ENCODE peak calls at places on chromosomes 11 and 22, in nine cellular contexts. One of them, this sample, is unnamed.

GRCh38 chr22:27238935-27239510 is 562.5 kb downstream of the MN1 start:
- DNase-seq in suprapubic skin: no peak
- DNase-seq in astrocyte of the spinal cord: peak
- DNase-seq in AG04449: peak
- DNase-seq in GM23338: no peak
- DNase-seq in choroid plexus epithelial cell: peak
- DNase-seq in Panc1: no peak
- DNase-seq in cardiac fibroblast: peak
- DNase-seq in NB4: no peak
- DNase-seq in this sample: peak

GRCh38 chr11:126969865-126970479 is 30.6 kb downstream of the KIRREL3 start:
- DNase-seq in choroid plexus epithelial cell: no peak
- DNase-seq in cardiac fibroblast: peak
- DNase-seq in Panc1: peak
- DNase-seq in AG04449: no peak
- DNase-seq in suprapubic skin: no peak
- DNase-seq in astrocyte of the spinal cord: peak
- DNase-seq in NB4: peak
- DNase-seq in GM23338: peak
- DNase-seq in this sample: peak

GRCh38 chr11:13126430-13126829 is 117.3 kb downstream of the RASSF10 start:
- DNase-seq in astrocyte of the spinal cord: peak
- DNase-seq in Panc1: no peak
- DNase-seq in cardiac fibroblast: peak
- DNase-seq in GM23338: no peak
- DNase-seq in suprapubic skin: no peak
- DNase-seq in AG04449: no peak
- DNase-seq in NB4: no peak
- DNase-seq in choroid plexus epithelial cell: peak
- DNase-seq in this sample: peak

GRCh38 chr11:73295259-73295995 is 12.6 kb upstream of the ARHGEF17 start:
- DNase-seq in Panc1: peak
- DNase-seq in suprapubic skin: no peak
- DNase-seq in cardiac fibroblast: peak
- DNase-seq in astrocyte of the spinal cord: peak
- DNase-seq in AG04449: no peak
- DNase-seq in NB4: peak
- DNase-seq in GM23338: peak
- DNase-seq in choroid plexus epithelial cell: peak
- DNase-seq in this sample: peak

GRCh38 chr11:69948256-69949141 is 129.3 kb upstream of the FGF3 start:
- DNase-seq in astrocyte of the spinal cord: peak
- DNase-seq in suprapubic skin: no peak
- DNase-seq in choroid plexus epithelial cell: no peak
- DNase-seq in Panc1: no peak
- DNase-seq in cardiac fibroblast: peak
- DNase-seq in GM23338: peak
- DNase-seq in AG04449: no peak
- DNase-seq in NB4: no peak
- DNase-seq in this sample: peak

GRCh38 chr22:35870517-35871275 is 153.0 kb downstream of the APOL5 start:
- DNase-seq in AG04449: no peak
- DNase-seq in NB4: no peak
- DNase-seq in cardiac fibroblast: no peak
- DNase-seq in astrocyte of the spinal cord: no peak
- DNase-seq in Panc1: no peak
- DNase-seq in suprapubic skin: no peak
- DNase-seq in choroid plexus epithelial cell: no peak
- DNase-seq in GM23338: no peak
- DNase-seq in this sample: no peak

GRCh38 chr11:71209656-71210055 is 42.7 kb downstream of the SHANK2 start:
- DNase-seq in cardiac fibroblast: no peak
- DNase-seq in AG04449: no peak
- DNase-seq in astrocyte of the spinal cord: no peak
- DNase-seq in Panc1: no peak
- DNase-seq in GM23338: no peak
- DNase-seq in choroid plexus epithelial cell: no peak
- DNase-seq in suprapubic skin: no peak
- DNase-seq in NB4: no peak
- DNase-seq in this sample: no peak

GRCh38 chr11:7516488-7516887 is 2.7 kb downstream of the PPFIBP2 start:
- DNase-seq in astrocyte of the spinal cord: no peak
- DNase-seq in Panc1: no peak
- DNase-seq in AG04449: no peak
- DNase-seq in suprapubic skin: no peak
- DNase-seq in cardiac fibroblast: no peak
- DNase-seq in choroid plexus epithelial cell: no peak
- DNase-seq in NB4: peak
- DNase-seq in GM23338: no peak
- DNase-seq in this sample: no peak

GRCh38 chr11:100925935-100926334 is 203.7 kb downstream of the PGR start:
- DNase-seq in NB4: peak
- DNase-seq in cardiac fibroblast: peak
- DNase-seq in choroid plexus epithelial cell: peak
- DNase-seq in Panc1: no peak
- DNase-seq in suprapubic skin: no peak
- DNase-seq in GM23338: no peak
- DNase-seq in astrocyte of the spinal cord: peak
- DNase-seq in AG04449: peak
- DNase-seq in this sample: peak

GRCh38 chr11:68810164-68810563 is 31.6 kb downstream of the CPT1A start:
- DNase-seq in astrocyte of the spinal cord: no peak
- DNase-seq in Panc1: no peak
- DNase-seq in GM23338: no peak
- DNase-seq in NB4: no peak
- DNase-seq in choroid plexus epithelial cell: no peak
- DNase-seq in AG04449: no peak
- DNase-seq in suprapubic skin: no peak
- DNase-seq in cardiac fibroblast: no peak
- DNase-seq in this sample: peak

GRCh38 chr11:17293308-17293707 is 16.8 kb downstream of the NUCB2 start:
- DNase-seq in NB4: peak
- DNase-seq in GM23338: no peak
- DNase-seq in cardiac fibroblast: no peak
- DNase-seq in AG04449: no peak
- DNase-seq in suprapubic skin: no peak
- DNase-seq in choroid plexus epithelial cell: no peak
- DNase-seq in Panc1: no peak
- DNase-seq in astrocyte of the spinal cord: no peak
- DNase-seq in this sample: no peak

GRCh38 chr22:47572443-47572842 is 810.0 kb downstream of the TBC1D22A start:
- DNase-seq in AG04449: no peak
- DNase-seq in Panc1: no peak
- DNase-seq in astrocyte of the spinal cord: no peak
- DNase-seq in cardiac fibroblast: no peak
- DNase-seq in GM23338: no peak
- DNase-seq in NB4: no peak
- DNase-seq in choroid plexus epithelial cell: no peak
- DNase-seq in suprapubic skin: peak
- DNase-seq in this sample: no peak

GRCh38 chr11:57566035-57566504 is 1.4 kb downstream of the UBE2L6 start:
- DNase-seq in choroid plexus epithelial cell: peak
- DNase-seq in astrocyte of the spinal cord: peak
- DNase-seq in suprapubic skin: no peak
- DNase-seq in Panc1: no peak
- DNase-seq in GM23338: no peak
- DNase-seq in cardiac fibroblast: peak
- DNase-seq in NB4: peak
- DNase-seq in AG04449: no peak
- DNase-seq in this sample: peak

GRCh38 chr22:43409800-43410199 is 2.0 kb upstream of the MPPED1 start:
- DNase-seq in NB4: no peak
- DNase-seq in GM23338: no peak
- DNase-seq in AG04449: no peak
- DNase-seq in suprapubic skin: no peak
- DNase-seq in cardiac fibroblast: no peak
- DNase-seq in astrocyte of the spinal cord: no peak
- DNase-seq in choroid plexus epithelial cell: no peak
- DNase-seq in Panc1: no peak
- DNase-seq in this sample: no peak

GRCh38 chr11:19679952-19680823 is 32.4 kb upstream of the NAV2 start:
- DNase-seq in suprapubic skin: peak
- DNase-seq in Panc1: peak
- DNase-seq in astrocyte of the spinal cord: peak
- DNase-seq in choroid plexus epithelial cell: peak
- DNase-seq in NB4: no peak
- DNase-seq in AG04449: peak
- DNase-seq in cardiac fibroblast: peak
- DNase-seq in GM23338: peak
- DNase-seq in this sample: peak

GRCh38 chr11:118610220-118610772 is 2.9 kb downstream of the PHLDB1 start:
- DNase-seq in choroid plexus epithelial cell: no peak
- DNase-seq in NB4: no peak
- DNase-seq in astrocyte of the spinal cord: no peak
- DNase-seq in GM23338: peak
- DNase-seq in cardiac fibroblast: no peak
- DNase-seq in Panc1: no peak
- DNase-seq in AG04449: no peak
- DNase-seq in suprapubic skin: peak
- DNase-seq in this sample: no peak

GRCh38 chr22:45101828-45102227 is 61.9 kb upstream of the NUP50 start:
- DNase-seq in cardiac fibroblast: peak
- DNase-seq in choroid plexus epithelial cell: peak
- DNase-seq in NB4: peak
- DNase-seq in Panc1: no peak
- DNase-seq in AG04449: no peak
- DNase-seq in astrocyte of the spinal cord: peak
- DNase-seq in GM23338: peak
- DNase-seq in suprapubic skin: no peak
- DNase-seq in this sample: peak

GRCh38 chr11:118294053-118294452 is 10.5 kb upstream of the CD3E start:
- DNase-seq in cardiac fibroblast: no peak
- DNase-seq in Panc1: no peak
- DNase-seq in suprapubic skin: no peak
- DNase-seq in GM23338: no peak
- DNase-seq in AG04449: no peak
- DNase-seq in NB4: no peak
- DNase-seq in astrocyte of the spinal cord: no peak
- DNase-seq in choroid plexus epithelial cell: no peak
- DNase-seq in this sample: no peak

DNA sequence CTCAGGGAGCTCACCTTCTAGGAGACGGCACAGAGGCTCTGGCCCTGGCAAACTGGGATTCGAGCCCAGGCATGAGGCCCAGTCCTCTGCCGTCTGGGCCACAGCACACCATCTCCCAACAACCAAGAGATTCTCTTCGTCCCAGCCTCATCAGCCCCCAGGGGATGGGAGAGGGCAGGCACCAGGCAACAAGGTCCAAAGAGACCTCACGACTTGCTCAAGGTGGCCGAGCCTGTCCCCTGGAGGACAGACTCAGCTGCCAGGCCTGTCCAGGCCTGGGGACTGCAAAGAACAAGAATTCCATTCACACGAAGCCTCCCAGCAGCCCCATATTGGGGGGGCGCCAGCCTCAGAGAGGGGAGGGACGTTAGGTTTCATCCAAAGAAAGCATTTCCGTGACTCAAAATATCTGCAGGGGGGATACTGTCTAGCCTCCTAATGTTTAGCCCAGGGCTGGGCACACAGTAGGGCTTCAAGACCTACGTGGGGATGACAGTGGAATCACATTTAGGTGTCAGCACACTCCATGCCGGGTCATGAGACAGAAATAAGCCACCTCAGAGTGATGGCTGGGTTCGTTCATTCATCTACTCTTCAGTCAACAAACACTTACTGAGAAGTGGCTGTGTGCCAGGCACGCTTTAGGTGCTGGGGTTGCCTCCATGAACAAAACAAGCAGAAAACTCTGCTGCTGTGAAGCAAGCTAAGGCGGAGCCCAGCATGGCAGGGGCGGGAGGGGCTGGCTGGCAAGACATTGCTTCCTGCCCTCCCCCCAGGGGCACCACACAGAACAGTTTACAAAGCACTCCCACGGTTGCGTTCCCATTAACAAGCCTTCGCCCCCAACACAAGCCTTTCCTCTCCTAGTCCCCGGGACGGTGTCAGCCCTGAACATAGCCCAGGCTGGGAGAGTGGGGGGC is 1.2 kb downstream of the CARNS1 start:
- DNase-seq in choroid plexus epithelial cell: peak
- DNase-seq in astrocyte of the spinal cord: peak
- DNase-seq in cardiac fibroblast: no peak
- DNase-seq in AG04449: no peak
- DNase-seq in Panc1: no peak
- DNase-seq in suprapubic skin: no peak
- DNase-seq in NB4: peak
- DNase-seq in GM23338: peak
- DNase-seq in this sample: no peak
- H3K4me3 ChIP-seq in choroid plexus epithelial cell: no peak
- H3K4me3 ChIP-seq in astrocyte of the spinal cord: no peak
- H3K4me3 ChIP-seq in cardiac fibroblast: no peak
- H3K4me3 ChIP-seq in AG04449: no peak
- H3K4me3 ChIP-seq in Panc1: no peak
- H3K4me3 ChIP-seq in suprapubic skin: no peak
- H3K4me3 ChIP-seq in NB4: no peak
- H3K4me3 ChIP-seq in GM23338: peak
- H3K4me3 ChIP-seq in this sample: no peak

GRCh38 chr11:60469723-60470122 is 14.1 kb downstream of the MS4A1 start:
- DNase-seq in Panc1: no peak
- DNase-seq in choroid plexus epithelial cell: no peak
- DNase-seq in suprapubic skin: no peak
- DNase-seq in NB4: no peak
- DNase-seq in GM23338: no peak
- DNase-seq in AG04449: no peak
- DNase-seq in astrocyte of the spinal cord: no peak
- DNase-seq in cardiac fibroblast: no peak
- DNase-seq in this sample: no peak
- TF ChIP-seq CTCF in Panc1: no peak
- TF ChIP-seq CTCF in choroid plexus epithelial cell: no peak
- TF ChIP-seq CTCF in suprapubic skin: no peak
- TF ChIP-seq CTCF in NB4: peak
- TF ChIP-seq CTCF in GM23338: peak
- TF ChIP-seq CTCF in AG04449: no peak
- TF ChIP-seq CTCF in astrocyte of the spinal cord: no peak
- TF ChIP-seq CTCF in cardiac fibroblast: no peak
- TF ChIP-seq CTCF in this sample: no peak

DNA sequence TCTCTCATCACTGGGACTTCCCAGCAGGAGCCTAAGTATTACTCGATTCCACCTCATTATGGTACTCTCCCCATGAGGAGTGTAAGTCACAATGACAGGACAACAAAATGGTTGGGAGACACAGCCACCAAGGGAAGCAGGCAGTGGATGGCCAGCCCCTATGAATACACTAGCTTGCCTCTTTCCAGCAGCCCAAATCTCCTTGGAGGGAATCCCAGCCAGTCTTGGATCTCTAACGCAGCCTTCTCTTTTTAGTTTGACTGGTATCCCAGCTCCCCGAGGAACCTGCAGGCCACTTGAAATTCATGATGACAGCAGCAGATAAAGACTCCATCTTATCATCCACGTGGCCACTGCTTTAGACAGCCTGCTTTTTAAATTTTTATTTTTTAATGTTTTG is 815.8 kb downstream of the NTM start:
- DNase-seq in astrocyte of the spinal cord: no peak
- DNase-seq in choroid plexus epithelial cell: no peak
- DNase-seq in suprapubic skin: no peak
- DNase-seq in AG04449: no peak
- DNase-seq in Panc1: no peak
- DNase-seq in NB4: no peak
- DNase-seq in cardiac fibroblast: no peak
- DNase-seq in GM23338: no peak
- DNase-seq in this sample: no peak
- H3K4me3 ChIP-seq in astrocyte of the spinal cord: no peak
- H3K4me3 ChIP-seq in choroid plexus epithelial cell: no peak
- H3K4me3 ChIP-seq in suprapubic skin: no peak
- H3K4me3 ChIP-seq in AG04449: no peak
- H3K4me3 ChIP-seq in Panc1: no peak
- H3K4me3 ChIP-seq in NB4: no peak
- H3K4me3 ChIP-seq in cardiac fibroblast: no peak
- H3K4me3 ChIP-seq in GM23338: no peak
- H3K4me3 ChIP-seq in this sample: no peak

GRCh38 chr11:2835768-2836150 is 49.8 kb downstream of the CDKN1C start:
- DNase-seq in choroid plexus epithelial cell: no peak
- DNase-seq in suprapubic skin: no peak
- DNase-seq in AG04449: no peak
- DNase-seq in cardiac fibroblast: no peak
- DNase-seq in NB4: no peak
- DNase-seq in astrocyte of the spinal cord: no peak
- DNase-seq in Panc1: no peak
- DNase-seq in GM23338: no peak
- DNase-seq in this sample: no peak
- TF ChIP-seq CTCF in choroid plexus epithelial cell: no peak
- TF ChIP-seq CTCF in suprapubic skin: no peak
- TF ChIP-seq CTCF in AG04449: no peak
- TF ChIP-seq CTCF in cardiac fibroblast: no peak
- TF ChIP-seq CTCF in NB4: no peak
- TF ChIP-seq CTCF in astrocyte of the spinal cord: no peak
- TF ChIP-seq CTCF in Panc1: no peak
- TF ChIP-seq CTCF in GM23338: no peak
- TF ChIP-seq CTCF in this sample: no peak